ENCODE peak calls at places on chromosomes 16 and 17, in eight cellular contexts. F is non-pigmented ciliary epithelial cell; L is activated effector memory CD4-positive, alpha-beta T cell treated with Interleukin-2 at 50 U/mL for 16 hours; S is anterior cingulate cortex; V is activated T-helper 1 cell treated with anti-CD3 and anti-CD28 coated beads, Interleukin-2, amount 50 U/mL, for 16 hours; G is HS-27A; B is endothelial cell of umbilical vein; R is activated CD8-positive, alpha-beta T cell treated with anti-CD3 and anti-CD28 coated beads for 36 hours. X is an unnamed sample.

GRCh38 chr16:77169650-77170236 is 21.2 kb upstream of the MON1B start:
- DNase-seq in L (no peak), F (no peak), S (no peak), R (peak), V (no peak), B (peak), G (no peak), X (peak)

GRCh38 chr16:20906225-20906870 is 5.8 kb downstream of the LYRM1 start:
- DNase-seq in F (no peak), L (no peak), G (peak), V (no peak), S (no peak), B (peak), R (no peak), X (no peak)

GRCh38 chr17:47925677-47925987 is 15.7 kb upstream of the PNPO start:
- DNase-seq in S (no peak), V (no peak), R (no peak), B (no peak), G (no peak), F (no peak), L (no peak), X (no peak)

GRCh38 chr17:1076299-1076981 is 79.5 kb downstream of the TIMM22 start:
- DNase-seq in S (no peak), B (no peak), V (no peak), F (no peak), R (no peak), G (no peak), L (no peak), X (peak)

GRCh38 chr17:50258647-50259483 is 15.4 kb upstream of the TMEM92 start:
- DNase-seq in V (no peak), S (no peak), R (no peak), F (no peak), G (no peak), B (no peak), L (no peak), X (no peak)

GRCh38 chr17:63881935-63882601 is at the start of gene GH2:
- DNase-seq in F (no peak), L (peak), B (peak), S (no peak), V (peak), R (peak), G (no peak), X (no peak)

GRCh38 chr17:7634384-7634783 is 4.4 kb downstream of the SHBG start:
- DNase-seq in B (peak), S (no peak), L (no peak), G (no peak), F (no peak), V (no peak), R (peak), X (no peak)

GRCh38 chr17:37305406-37305905 is 70.3 kb upstream of the C17orf78 start:
- DNase-seq in G (no peak), S (no peak), L (no peak), V (no peak), B (no peak), R (no peak), F (no peak), X (no peak)

GRCh38 chr16:88502371-88502770 is 49.3 kb downstream of the ZFPM1 start:
- DNase-seq in S (no peak), G (no peak), B (no peak), F (no peak), R (no peak), L (no peak), V (no peak), X (no peak)

GRCh38 chr17:34357398-34357797 is 1.1 kb downstream of the CCL13 start:
- DNase-seq in S (no peak), B (no peak), F (no peak), L (no peak), G (no peak), V (no peak), R (no peak), X (no peak)

GRCh38 chr17:2436516-2436915 is 35.7 kb upstream of the MNT start:
- DNase-seq in G (no peak), R (no peak), V (no peak), L (no peak), F (no peak), B (no peak), S (no peak), X (peak)

GRCh38 chr17:73363788-73364522 is 52.2 kb upstream of the CDC42EP4 start:
- DNase-seq in F (no peak), V (no peak), G (no peak), S (no peak), B (no peak), L (no peak), R (no peak), X (no peak)

X was measured in DMS79 treated with DMSO at 0.1 percent for 48 hours.